ENCODE peak calls at places on chromosomes 1 and 21, in four cellular contexts. M is AG08395, Y is hippocampal formation, J is NCI-H1105 treated with DMSO at 0.1 percent for 48 hours. K is an unnamed sample.

GRCh38 chr1:147168626-147169058 is 3.6 kb downstream of the PRKAB2 start:
- DNase-seq in Y (no peak), J (peak; percentile 57), M (no peak), K (no peak)

GRCh38 chr1:169326644-169327316 is 40.8 kb downstream of the NME7 start:
- DNase-seq in Y (no peak), M (peak; percentile 15), J (no peak), K (no peak)

GRCh38 chr1:162903246-162903645 is 42.3 kb upstream of the CCDC190 start:
- DNase-seq in Y (no peak), J (no peak), M (no peak), K (no peak)

GRCh38 chr1:108049083-108049819 is 84.3 kb upstream of the VAV3 start:
- DNase-seq in J (no peak), M (peak; percentile 66), Y (peak; percentile 45), K (peak; percentile 70)

GRCh38 chr1:226495716-226496115 is 52.8 kb upstream of the STUM start:
- DNase-seq in Y (no peak), J (no peak), M (no peak), K (no peak)

GRCh38 chr1:38344705-38345104 is 298.1 kb upstream of the POU3F1 start:
- DNase-seq in M (no peak), J (no peak), Y (no peak), K (no peak)

GRCh38 chr1:28671254-28671780 is 2.7 kb downstream of the GMEB1 start:
- DNase-seq in J (no peak), M (no peak), Y (no peak), K (no peak)

GRCh38 chr1:56456426-56457101 is 122.8 kb downstream of the PLPP3 start:
- DNase-seq in J (no peak), M (peak; percentile 22), Y (no peak), K (no peak)

GRCh38 chr1:192357904-192358303 is 41.1 kb downstream of the RGS21 start:
- DNase-seq in M (no peak), J (no peak), Y (no peak), K (no peak)

GRCh38 chr1:10975567-10976326 is 36.7 kb upstream of the TARDBP start:
- DNase-seq in Y (no peak), J (no peak), M (peak; percentile 95), K (no peak)

GRCh38 chr1:246564839-246565750 is 966 bp downstream of the TFB2M start:
- DNase-seq in J (no peak), Y (no peak), M (no peak), K (no peak)

GRCh38 chr21:28963831-28964230 is 28.8 kb downstream of the LTN1 start:
- DNase-seq in Y (no peak), M (no peak), J (no peak), K (no peak)

GRCh38 chr1:97630968-97631367 is 289.9 kb downstream of the DPYD start:
- DNase-seq in J (peak; percentile 95), Y (no peak), M (no peak), K (no peak)

GRCh38 chr1:14262582-14262981 is 335.9 kb upstream of the KAZN start:
- DNase-seq in M (no peak), J (peak; percentile 14), Y (no peak), K (no peak)